ENCODE peak calls at places on chromosome 22, in four cellular contexts. One of them, this sample, is unnamed.

GRCh38 chr22:19876941-19877625 is 22.4 kb upstream of the GNB1L start:
- DNase-seq in aorta: peak; percentile 41
- DNase-seq in osteocyte: no peak
- DNase-seq in NCI-H1694 treated with DMSO at 0.1 percent for 48 hours: no peak
- DNase-seq in this sample: peak; percentile 56

GRCh38 chr22:37496651-37497599 is 10.7 kb upstream of the MFNG start:
- DNase-seq in osteocyte: no peak
- DNase-seq in NCI-H1694 treated with DMSO at 0.1 percent for 48 hours: no peak
- DNase-seq in aorta: no peak
- DNase-seq in this sample: no peak

GRCh38 chr22:31199187-31199586 is 12.9 kb upstream of the LIMK2 start:
- DNase-seq in NCI-H1694 treated with DMSO at 0.1 percent for 48 hours: no peak
- DNase-seq in osteocyte: no peak
- DNase-seq in aorta: no peak
- DNase-seq in this sample: no peak

GRCh38 chr22:25754527-25755202 is 12.7 kb downstream of the MYO18B start:
- DNase-seq in aorta: peak; percentile 96
- DNase-seq in NCI-H1694 treated with DMSO at 0.1 percent for 48 hours: no peak
- DNase-seq in osteocyte: no peak
- DNase-seq in this sample: peak; percentile 97

GRCh38 chr22:36701166-36701713 is 2.3 kb downstream of the CACNG2 start:
- DNase-seq in aorta: no peak
- DNase-seq in NCI-H1694 treated with DMSO at 0.1 percent for 48 hours: no peak
- DNase-seq in osteocyte: no peak
- DNase-seq in this sample: no peak

GRCh38 chr22:41302016-41302767 is 867 bp downstream of the ZC3H7B start:
- DNase-seq in aorta: no peak
- DNase-seq in NCI-H1694 treated with DMSO at 0.1 percent for 48 hours: no peak
- DNase-seq in osteocyte: no peak
- DNase-seq in this sample: no peak

GRCh38 chr22:43867839-43868652 is 5.7 kb upstream of the SULT4A1 start:
- DNase-seq in osteocyte: no peak
- DNase-seq in NCI-H1694 treated with DMSO at 0.1 percent for 48 hours: no peak
- DNase-seq in aorta: peak; percentile 84
- DNase-seq in this sample: no peak

GRCh38 chr22:33354928-33355327 is 296.7 kb upstream of the SYN3 start:
- DNase-seq in aorta: no peak
- DNase-seq in osteocyte: no peak
- DNase-seq in NCI-H1694 treated with DMSO at 0.1 percent for 48 hours: no peak
- DNase-seq in this sample: no peak

GRCh38 chr22:22933100-22933806 is 45.6 kb downstream of the IGLL5 start:
- DNase-seq in NCI-H1694 treated with DMSO at 0.1 percent for 48 hours: no peak
- DNase-seq in aorta: no peak
- DNase-seq in osteocyte: no peak
- DNase-seq in this sample: no peak

GRCh38 chr22:19912236-19912999 is 29.2 kb upstream of the COMT start:
- DNase-seq in NCI-H1694 treated with DMSO at 0.1 percent for 48 hours: no peak
- DNase-seq in aorta: peak; percentile 67
- DNase-seq in osteocyte: no peak
- DNase-seq in this sample: no peak

GRCh38 chr22:48152154-48152775 is 1389.8 kb downstream of the TBC1D22A start:
- DNase-seq in osteocyte: no peak
- DNase-seq in aorta: no peak
- DNase-seq in NCI-H1694 treated with DMSO at 0.1 percent for 48 hours: no peak
- DNase-seq in this sample: no peak

GRCh38 chr22:43449205-43449830 is 37.5 kb downstream of the MPPED1 start:
- DNase-seq in NCI-H1694 treated with DMSO at 0.1 percent for 48 hours: no peak
- DNase-seq in aorta: peak; percentile 22
- DNase-seq in osteocyte: no peak
- DNase-seq in this sample: no peak

This sample was measured in tibial artery.